ENCODE peak calls at places on chromosomes 16 and 17, in six cellular contexts. U is upper lobe of left lung, H is fibroblast of lung, S is pancreas, V is transverse colon, N is left ventricle myocardium inferior. Z is an unnamed sample. For H3K4me1, the result is how much of the 10 kb centered on the place peaks cover.

GRCh38 chr17:78151514-78152008 is 5.4 kb downstream of the C17orf99 start:
- DNase-seq in U (no peak), H (no peak), V (peak), S (peak), N (no peak), Z (no peak)

GRCh38 chr16:85610059-85610445 is 3.1 kb upstream of the GSE1 start:
- DNase-seq in N (no peak), V (peak), U (no peak), H (no peak), S (no peak), Z (no peak)

GRCh38 chr16:75432828-75433731 is at the start of gene CFDP1:
- DNase-seq in U (peak), H (peak), S (peak), V (peak), N (peak), Z (peak)

GRCh38 chr17:71978435-71978834 is 142.4 kb upstream of the SOX9 start:
- DNase-seq in V (no peak), S (no peak), H (no peak), U (no peak), N (no peak), Z (no peak)

GRCh38 chr17:75778861-75779249 is 5.8 kb upstream of the UNK start:
- DNase-seq in H (no peak), V (peak), S (no peak), N (no peak), U (no peak), Z (peak)

GRCh38 chr17:18363021-18363941 is at the start of gene SHMT1:
- DNase-seq in S (peak), H (peak), V (peak), U (peak), N (peak), Z (peak)

GRCh38 chr16:81526935-81527334 is 82.3 kb downstream of the CMIP start:
- DNase-seq in U (peak), N (peak), H (peak), S (no peak), V (no peak), Z (peak)

GRCh38 chr17:77110006-77110374 is 30.8 kb upstream of the SEC14L1 start:
- DNase-seq in N (no peak), U (no peak), S (no peak), H (no peak), V (no peak), Z (no peak)

GRCh38 chr17:65356524-65356923 is 204.9 kb downstream of the AXIN2 start:
- DNase-seq in V (no peak), H (no peak), N (no peak), U (no peak), S (no peak), Z (no peak)

GRCh38 chr17:66200685-66201092 is 8.8 kb upstream of the CEP112 start:
- DNase-seq in S (peak), N (no peak), V (peak), U (no peak), H (peak), Z (peak)

GRCh38 chr17:37648555-37648954 is 5.3 kb upstream of the DDX52 start:
- DNase-seq in V (no peak), H (peak), N (no peak), S (no peak), U (no peak), Z (no peak)

GRCh38 chr16:15949210-15950166 is at the start of gene ABCC1:
- DNase-seq in S (peak), N (peak), H (no peak), V (peak), U (peak), Z (peak)

GRCh38 chr17:50316016-50316587 is 29.8 kb upstream of the XYLT2 start:
- DNase-seq in V (no peak), N (no peak), U (no peak), H (no peak), S (no peak), Z (no peak)

GRCh38 chr16:78269251-78269650 is 169.8 kb downstream of the WWOX start:
- DNase-seq in H (no peak), V (no peak), N (no peak), S (no peak), U (no peak), Z (no peak)

GRCh38 chr17:3916013-3916696 is at the start of gene P2RX1:
- DNase-seq in H (no peak), U (peak), V (peak), S (no peak), N (no peak), Z (peak)

GRCh38 chr17:52136173-52136572 is 22.3 kb downstream of the CA10 start:
- DNase-seq in U (no peak), H (no peak), N (no peak), V (no peak), S (no peak), Z (no peak)

GRCh38 chr16:67430504-67431076 is 331 bp upstream of the HSD11B2 start:
- DNase-seq in S (peak), N (peak), V (peak), U (peak), H (no peak), Z (no peak)

GRCh38 chr16:20073203-20074088 is at the start of gene GPR139:
- DNase-seq in V (no peak), N (no peak), S (no peak), H (no peak), U (peak), Z (no peak)

GRCh38 chr17:19388791-19389190 is 1.8 kb upstream of the MFAP4 start:
- DNase-seq in H (no peak), S (no peak), N (no peak), U (no peak), V (peak), Z (peak)

GRCh38 chr17:2736956-2737355 is 12.5 kb downstream of the CCDC92B start:
- DNase-seq in S (no peak), H (no peak), V (no peak), U (no peak), N (no peak), Z (no peak)

GRCh38 chr16:72400257-72401078 is 228.5 kb upstream of the PMFBP1 start:
- DNase-seq in S (peak), V (peak), U (no peak), N (no peak), H (peak), Z (peak)

GRCh38 chr16:53435066-53435688 is 906 bp downstream of the RBL2 start:
- DNase-seq in H (peak), N (peak), U (no peak), V (peak), S (peak), Z (peak)

GRCh38 chr17:59851431-59852375 is 41.0 kb downstream of the TUBD1 start:
- DNase-seq in U (no peak), H (peak), V (peak), N (no peak), S (no peak), Z (peak)

GRCh38 chr17:40448639-40449261 is 5.5 kb downstream of the IGFBP4 start:
- DNase-seq in S (peak), N (no peak), U (no peak), V (peak), H (peak), Z (no peak)

GRCh38 chr17:9702916-9703780 is 57.8 kb downstream of the USP43 start:
- DNase-seq in H (no peak), N (no peak), S (no peak), V (no peak), U (no peak), Z (no peak)

GRCh38 chr16:53982631-53983042 is 278.7 kb downstream of the FTO start:
- DNase-seq in N (no peak), U (no peak), V (no peak), S (no peak), H (no peak), Z (no peak)

GRCh38 chr17:18950944-18951905 is 740 bp upstream of the SLC5A10 start:
- DNase-seq in N (peak), S (peak), U (no peak), V (no peak), H (no peak), Z (no peak)

GRCh38 chr17:7745748-7746470 is 28.4 kb downstream of the DNAH2 start:
- DNase-seq in S (no peak), N (no peak), H (peak), U (no peak), V (no peak), Z (no peak)

GRCh38 chr17:46770818-46771600 is 47.5 kb downstream of the WNT3 start:
- DNase-seq in U (peak), H (peak), S (peak), V (peak), N (peak), Z (no peak)

GRCh38 chr17:63925615-63926014 is 6.5 kb downstream of the CD79B start:
- DNase-seq in U (no peak), S (no peak), H (no peak), N (peak), V (no peak), Z (no peak)

GRCh38 chr17:46975287-46975686 is 3.8 kb downstream of the RPRML start:
- DNase-seq in H (no peak), N (no peak), S (no peak), U (no peak), V (no peak), Z (no peak)

GRCh38 chr16:68235105-68235881 is 634 bp downstream of the ESRP2 start:
- DNase-seq in U (peak), N (no peak), V (peak), H (no peak), S (peak), Z (no peak)

GRCh38 chr17:50534222-50534978 is 1.9 kb downstream of the EPN3 start:
- DNase-seq in U (peak), V (peak), S (peak), N (no peak), H (no peak), Z (no peak)

GRCh38 chr16:2194166-2194834 is 2.1 kb downstream of the CASKIN1 start:
- DNase-seq in S (no peak), U (peak), H (peak), N (no peak), V (no peak), Z (no peak)

DNA sequence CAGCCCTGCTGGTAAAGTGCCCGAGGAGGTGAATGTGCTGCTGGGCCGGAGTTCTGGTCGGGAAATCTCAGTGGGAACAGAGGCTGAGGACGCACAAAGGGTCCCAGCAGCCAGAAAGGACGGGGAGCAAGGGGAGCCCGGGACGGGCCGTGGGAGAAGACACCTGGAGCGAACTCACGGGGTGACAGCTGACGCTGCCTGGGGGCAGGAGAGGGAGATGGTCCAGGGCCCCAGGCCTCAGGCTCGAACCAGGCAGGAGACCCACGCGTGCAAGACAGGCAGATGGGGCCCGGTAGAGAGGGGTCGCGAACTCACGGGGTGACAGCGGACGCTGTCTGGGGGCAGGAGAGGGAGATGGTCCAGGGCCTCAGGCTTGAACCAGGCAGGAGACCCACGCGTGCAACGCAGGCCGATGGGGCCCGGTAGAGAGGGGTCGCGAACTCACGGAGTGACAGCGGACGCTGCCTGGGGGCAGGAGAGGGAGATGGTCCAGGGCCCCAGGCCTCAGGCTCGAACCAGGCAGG is 72.9 kb downstream of the METRNL start:
- DNase-seq in H (no peak), V (no peak), U (peak), N (no peak), S (no peak), Z (no peak)
- H3K4me1 ChIP-seq in H (under half), V (under half), U (under half), N (under half), S (under half), Z (under half)

GRCh38 chr17:61562287-61562686 is 28.7 kb downstream of the NACA2 start:
- DNase-seq in U (no peak), S (no peak), H (no peak), N (no peak), V (no peak), Z (no peak)
- H3K4me1 ChIP-seq in U (under half), S (under half), H (under half), N (under half), V (under half), Z (under half)

GRCh38 chr16:17302620-17303019 is 168.1 kb downstream of the XYLT1 start:
- DNase-seq in H (no peak), V (no peak), S (no peak), N (no peak), U (no peak), Z (no peak)
- H3K4me1 ChIP-seq in H (under half), V (under half), S (under half), N (under half), U (under half), Z (under half)

GRCh38 chr17:45384047-45384799 is 48.4 kb downstream of the ARHGAP27 start:
- DNase-seq in N (no peak), H (no peak), S (no peak), U (no peak), V (no peak), Z (no peak)
- H3K4me1 ChIP-seq in N (under half), H (under half), S (under half), U (under half), V (under half), Z (under half)

GRCh38 chr17:68455756-68456528 is 1.4 kb downstream of the WIPI1 start:
- DNase-seq in N (no peak), H (peak), V (peak), S (peak), U (no peak), Z (no peak)

GRCh38 chr17:68457539-68458259 is 403 bp upstream of the WIPI1 start:
- DNase-seq in V (peak), S (peak), H (peak), N (peak), U (peak), Z (peak)

GRCh38 chr17:68458260-68459029 is 1.1 kb upstream of the WIPI1 start:
- DNase-seq in N (no peak), S (no peak), H (no peak), V (no peak), U (no peak), Z (no peak)

GRCh38 chr17:68457168-68457538 is at the start of gene WIPI1:
- DNase-seq in V (peak), H (no peak), U (no peak), S (no peak), N (no peak), Z (peak)

GRCh38 chr17:68456529-68457167 is 648 bp downstream of the WIPI1 start:
- DNase-seq in N (peak), V (peak), S (peak), U (peak), H (peak), Z (peak)
- H3K4me1 ChIP-seq in N (half or more), V (under half), S (under half), U (under half), H (under half), Z (under half)

DNA sequence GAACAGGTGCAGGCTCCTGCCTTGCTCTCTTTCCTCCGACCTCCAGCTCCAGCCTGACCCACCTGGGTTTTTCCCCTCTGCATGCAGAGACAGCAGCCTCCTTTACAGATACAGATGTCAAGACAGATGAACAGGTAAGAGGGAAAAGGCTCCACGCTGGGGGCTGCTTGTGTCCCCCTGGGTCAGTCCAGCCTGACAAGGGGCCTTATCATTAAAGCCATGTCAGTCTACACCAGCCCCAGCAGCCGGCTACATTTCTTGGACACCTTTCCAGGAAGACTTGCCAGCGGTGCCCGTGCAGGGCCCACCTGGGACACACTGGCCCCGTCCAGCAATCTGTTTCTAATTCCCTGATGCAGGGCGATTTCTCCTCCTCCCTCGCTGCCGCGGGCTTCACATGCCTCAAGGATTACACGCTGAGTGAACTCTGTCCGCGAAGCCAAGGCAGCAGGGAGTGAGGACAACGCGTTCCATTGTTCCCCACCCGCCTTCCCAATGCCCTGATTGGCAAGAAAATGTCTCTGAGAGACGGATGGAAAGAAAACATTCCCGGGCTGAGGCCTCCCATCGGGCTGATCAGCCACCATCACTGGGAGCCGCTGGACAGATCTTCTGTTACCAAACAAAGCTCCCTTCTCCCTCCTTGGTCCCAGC is 184.7 kb downstream of the C16orf95 start:
- DNase-seq in S (no peak), H (peak), V (no peak), N (peak), U (no peak), Z (peak)
- H3K4me1 ChIP-seq in S (under half), H (under half), V (under half), N (under half), U (under half), Z (under half)

DNA sequence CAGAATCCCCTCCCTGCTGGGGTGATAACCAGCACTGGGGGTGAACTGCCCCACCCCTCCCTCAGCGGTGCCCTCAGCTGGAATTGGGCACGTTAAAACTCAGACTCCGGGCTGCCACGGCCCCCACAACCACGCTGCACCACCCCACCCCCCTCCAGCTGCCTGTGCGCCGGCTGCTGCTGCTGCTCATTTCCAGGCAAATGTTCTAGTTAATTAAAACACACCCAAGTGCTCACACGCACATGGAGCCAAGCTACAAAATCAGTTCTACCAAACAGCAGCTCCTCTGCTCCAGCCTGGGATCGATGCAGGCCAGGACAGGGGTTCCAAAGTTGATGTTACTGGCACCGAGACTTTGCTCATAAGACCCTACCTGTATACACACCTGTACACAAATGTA is 180.5 kb downstream of the ZNF423 start:
- DNase-seq in S (no peak), H (no peak), V (no peak), U (no peak), N (no peak), Z (no peak)
- H3K4me1 ChIP-seq in S (under half), H (under half), V (under half), U (under half), N (under half), Z (under half)

GRCh38 chr16:84084570-84085270 is 32.0 kb downstream of the MBTPS1 start:
- DNase-seq in V (peak), N (peak), S (peak), H (peak), U (peak), Z (peak)

GRCh38 chr16:84086357-84086756 is 30.4 kb downstream of the MBTPS1 start:
- DNase-seq in H (no peak), S (no peak), V (no peak), U (no peak), N (peak), Z (peak)

GRCh38 chr16:84086996-84087395 is 29.7 kb downstream of the MBTPS1 start:
- DNase-seq in H (no peak), N (no peak), V (no peak), S (no peak), U (no peak), Z (no peak)

GRCh38 chr16:84085271-84085667 is 31.5 kb downstream of the MBTPS1 start:
- DNase-seq in S (no peak), V (no peak), U (no peak), N (no peak), H (no peak), Z (no peak)

DNA sequence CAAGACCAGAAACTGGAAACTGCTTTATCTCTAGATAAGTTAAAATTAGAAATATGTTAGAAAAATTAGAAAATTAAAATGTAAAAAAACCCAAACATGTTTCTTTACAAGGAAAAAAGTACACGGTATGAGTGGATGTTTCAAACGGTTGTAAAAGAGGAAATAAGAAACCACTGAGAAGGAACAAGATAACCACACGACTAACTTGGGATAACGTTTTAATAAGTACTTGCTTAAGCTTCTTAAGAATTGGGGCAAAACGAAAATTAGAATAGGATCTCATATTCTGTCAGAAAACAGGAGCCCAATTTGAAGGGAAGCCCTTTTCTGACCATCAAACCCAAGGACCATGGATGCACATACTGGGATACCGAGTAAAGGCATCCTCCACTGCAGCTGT is 31.0 kb downstream of the MBTPS1 start:
- DNase-seq in N (no peak), U (no peak), H (no peak), V (no peak), S (no peak), Z (no peak)
- H3K4me1 ChIP-seq in N (half or more), U (under half), H (under half), V (under half), S (under half), Z (under half)

DNA sequence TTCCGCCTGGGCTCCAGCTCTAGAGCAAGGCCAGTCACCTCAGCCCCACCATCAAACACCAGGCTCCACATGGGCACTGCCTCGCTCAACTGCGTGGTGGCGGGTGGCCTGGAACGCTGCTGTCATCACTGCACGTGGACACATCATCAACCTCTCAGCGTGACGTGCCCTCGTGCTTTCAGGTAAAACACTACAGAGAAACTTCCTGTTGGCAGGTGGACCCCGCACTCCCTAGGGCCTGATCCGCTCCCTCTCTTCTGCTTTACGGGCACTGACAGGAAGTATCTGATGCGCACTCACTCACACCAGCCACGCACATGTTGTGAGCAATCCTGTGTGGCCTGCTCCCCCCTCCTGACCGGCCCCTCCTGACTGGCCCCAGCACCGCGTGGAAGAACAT is 87.4 kb downstream of the ANKRD11 start:
- DNase-seq in H (no peak), N (no peak), U (no peak), V (no peak), S (no peak), Z (no peak)
- H3K4me1 ChIP-seq in H (under half), N (half or more), U (half or more), V (under half), S (under half), Z (under half)

Z was measured in testis.